ENCODE peak calls at places on chromosomes 12 and 14, in six cellular contexts. V, P, G, H, N and I are unnamed samples.

GRCh38 chr12:120687570-120688289 is 781 bp downstream of the MLEC start:
- DNase-seq in P (peak), H (no peak), G (no peak), N (peak), V (peak), I (no peak)

GRCh38 chr14:103854017-103854808 is 6.8 kb upstream of the PPP1R13B start:
- DNase-seq in V (no peak), G (no peak), P (no peak), H (no peak), N (no peak), I (no peak)

GRCh38 chr14:97359391-97359790 is 562.2 kb downstream of the VRK1 start:
- DNase-seq in N (no peak), V (no peak), H (no peak), G (no peak), P (no peak), I (no peak)

GRCh38 chr12:96397756-96398421 is 2.4 kb downstream of the CDK17 start:
- DNase-seq in G (no peak), V (peak), H (no peak), N (no peak), P (no peak), I (no peak)

GRCh38 chr14:75200451-75200850 is 24.0 kb upstream of the TMED10 start:
- DNase-seq in N (no peak), V (no peak), G (no peak), P (no peak), H (no peak), I (no peak)

GRCh38 chr14:94110552-94111181 is at the start of gene IFI27:
- DNase-seq in P (peak), H (peak), N (no peak), V (peak), G (peak), I (no peak)

GRCh38 chr14:30272848-30273563 is 286.0 kb upstream of the G2E3 start:
- DNase-seq in G (no peak), P (no peak), N (no peak), H (no peak), V (no peak), I (no peak)

GRCh38 chr14:26595922-26596721 is 1.7 kb downstream of the NOVA1 start:
- DNase-seq in H (no peak), N (no peak), P (no peak), G (no peak), V (peak), I (no peak)

GRCh38 chr14:85273952-85274351 is 256.0 kb upstream of the FLRT2 start:
- DNase-seq in G (no peak), P (no peak), H (no peak), V (no peak), N (no peak), I (no peak)

GRCh38 chr12:78746001-78746400 is 118.6 kb upstream of the SYT1 start:
- DNase-seq in P (no peak), V (no peak), H (no peak), G (no peak), N (no peak), I (no peak)

GRCh38 chr12:75816892-75817291 is 214.7 kb downstream of the PHLDA1 start:
- DNase-seq in H (no peak), V (peak), P (peak), N (no peak), G (no peak), I (no peak)

GRCh38 chr14:98056946-98057345 is 1215.1 kb downstream of the BCL11B start:
- DNase-seq in V (no peak), P (no peak), H (no peak), N (no peak), G (no peak), I (no peak)

GRCh38 chr12:48296586-48297396 is 53.9 kb downstream of the ZNF641 start:
- DNase-seq in G (no peak), H (peak), V (peak), N (peak), P (peak), I (no peak)

GRCh38 chr12:122789637-122790036 is 15.3 kb downstream of the CCDC62 start:
- DNase-seq in V (no peak), H (no peak), N (no peak), P (peak), G (no peak), I (no peak)

GRCh38 chr14:102221026-102221425 is 81.3 kb downstream of the WDR20 start:
- DNase-seq in G (no peak), N (no peak), P (no peak), H (no peak), V (peak), I (no peak)

GRCh38 chr12:110689002-110689600 is at the start of gene HVCN1:
- DNase-seq in P (peak), H (peak), G (no peak), N (peak), V (no peak), I (peak)

GRCh38 chr12:65335021-65335714 is 56.7 kb downstream of the MSRB3 start:
- DNase-seq in H (no peak), P (no peak), G (no peak), N (no peak), V (peak), I (no peak)

GRCh38 chr12:95637471-95638155 is 86.3 kb upstream of the USP44 start:
- DNase-seq in H (no peak), P (no peak), V (peak), G (no peak), N (no peak), I (no peak)

GRCh38 chr14:89242871-89243270 is 174.2 kb downstream of the FOXN3 start:
- DNase-seq in V (no peak), G (no peak), H (no peak), N (no peak), P (no peak), I (no peak)

GRCh38 chr14:65709576-65709975 is 297.0 kb downstream of the FUT8 start:
- DNase-seq in G (no peak), V (peak), P (no peak), N (no peak), H (no peak), I (no peak)

GRCh38 chr12:30820406-30820946 is 65.7 kb upstream of the CAPRIN2 start:
- DNase-seq in V (no peak), G (no peak), H (no peak), P (no peak), N (no peak), I (no peak)

GRCh38 chr12:54555670-54556257 is 6.4 kb downstream of the PDE1B start:
- DNase-seq in H (no peak), N (no peak), V (no peak), P (no peak), G (no peak), I (no peak)

GRCh38 chr14:55832122-55832911 is 252.3 kb downstream of the KTN1 start:
- DNase-seq in V (peak), P (no peak), H (no peak), N (no peak), G (no peak), I (no peak)

GRCh38 chr14:92325835-92326234 is 2.9 kb downstream of the SLC24A4 start:
- DNase-seq in G (no peak), H (no peak), P (peak), V (no peak), N (no peak), I (no peak)

GRCh38 chr12:68559984-68560822 is 50.5 kb upstream of the RAP1B start:
- DNase-seq in V (no peak), H (peak), G (no peak), P (peak), N (no peak), I (no peak)

GRCh38 chr14:75223664-75224154 is 47.3 kb upstream of the TMED10 start:
- DNase-seq in N (no peak), H (peak), P (peak), G (no peak), V (no peak), I (no peak)

GRCh38 chr14:96584199-96584906 is 82.2 kb downstream of the PAPOLA start:
- DNase-seq in H (no peak), V (peak), G (peak), P (peak), N (no peak), I (no peak)

GRCh38 chr12:122875590-122876220 is 20.2 kb downstream of the VPS37B start:
- DNase-seq in N (no peak), P (no peak), G (no peak), H (no peak), V (no peak), I (peak)

GRCh38 chr12:43786899-43787693 is 19.0 kb downstream of the TWF1 start:
- DNase-seq in H (no peak), P (no peak), N (no peak), V (peak), G (no peak), I (no peak)

GRCh38 chr14:105148604-105149145 is 19.9 kb downstream of the JAG2 start:
- DNase-seq in G (no peak), H (peak), N (no peak), V (no peak), P (no peak), I (no peak)

GRCh38 chr14:50943943-50944646 is at the start of gene PYGL:
- DNase-seq in G (no peak), N (no peak), V (peak), P (peak), H (peak), I (peak)

GRCh38 chr12:62021808-62022207 is 238.4 kb upstream of the USP15 start:
- DNase-seq in P (peak), G (no peak), N (no peak), H (no peak), V (no peak), I (no peak)

DNA sequence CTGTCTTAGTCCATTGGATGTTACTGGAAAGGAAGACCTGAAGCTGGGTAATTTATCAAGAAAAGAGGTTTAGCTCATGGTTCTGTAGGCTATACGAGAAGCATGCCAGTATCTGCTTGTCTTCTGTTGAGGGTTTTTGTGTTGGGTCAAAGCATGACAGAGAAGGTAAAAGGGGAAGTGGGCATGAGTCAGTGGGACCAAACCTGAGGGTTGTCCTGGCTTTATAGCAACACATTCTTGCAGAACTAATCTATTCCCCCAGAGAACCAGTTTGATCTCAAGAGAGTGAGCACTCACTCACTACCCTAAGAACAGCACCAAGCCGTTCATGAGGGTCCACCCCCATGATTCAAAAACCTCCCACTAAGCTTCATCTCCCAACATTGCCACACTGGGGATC is 19.0 kb upstream of the KRAS start:
- DNase-seq in G (no peak), V (peak), H (no peak), P (no peak), N (no peak), I (no peak)
- TF ChIP-seq CTCF in G (no peak), V (no peak), H (no peak), P (no peak), N (no peak), I (no peak)

DNA sequence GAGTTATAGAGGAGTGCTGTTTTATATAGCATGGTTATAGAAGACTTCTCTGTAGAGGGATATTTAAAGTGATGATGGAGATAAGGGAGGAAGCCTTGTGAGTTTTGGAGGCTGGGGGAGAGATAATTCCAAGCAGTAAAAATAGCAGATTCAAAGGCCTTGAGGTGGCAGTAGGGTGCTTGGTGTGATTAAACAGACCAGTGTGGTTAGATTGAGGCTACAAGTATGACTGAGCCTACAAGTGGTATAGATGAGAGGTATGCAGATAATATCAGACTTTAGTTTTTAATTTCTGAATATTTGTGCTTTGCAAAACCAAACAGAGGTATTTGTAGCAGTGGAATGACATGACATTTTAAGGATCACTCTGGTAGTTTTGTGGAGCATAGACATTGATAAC is 20.3 kb downstream of the FANCM start:
- DNase-seq in P (no peak), N (no peak), G (no peak), V (peak), H (no peak), I (no peak)
- TF ChIP-seq CTCF in P (no peak), N (no peak), G (no peak), V (no peak), H (no peak), I (no peak)

GRCh38 chr14:63852817-63853730 is at the start of gene SYNE2:
- DNase-seq in N (peak), H (peak), V (peak), G (peak), P (peak), I (peak)
- TF ChIP-seq CTCF in N (no peak), H (peak), V (no peak), G (peak), P (no peak), I (no peak)

DNA sequence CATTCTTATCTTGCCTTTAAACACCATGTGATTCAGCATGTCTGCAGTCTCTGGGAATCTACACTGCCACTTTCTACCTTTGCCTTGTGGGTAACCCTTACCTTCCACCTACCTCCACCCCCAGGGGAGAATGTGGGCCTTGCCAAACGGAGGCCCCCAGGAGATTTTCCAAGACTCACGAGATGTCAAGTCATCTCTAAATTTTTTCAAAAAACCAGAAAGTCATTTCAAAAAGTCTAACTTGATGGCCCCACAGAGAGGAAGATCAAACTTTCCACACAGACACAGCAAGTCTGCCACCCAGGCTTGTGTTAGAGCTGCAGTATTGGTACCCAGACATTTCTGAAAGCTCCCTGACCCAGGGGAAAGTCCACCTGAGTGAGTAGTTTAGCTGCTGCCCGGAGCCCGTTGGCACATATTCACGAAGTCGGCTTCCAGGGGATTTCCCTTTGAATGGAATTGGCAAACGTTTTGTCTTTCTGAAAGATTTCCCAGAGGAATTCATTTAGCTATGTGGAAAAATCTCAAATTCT is 4.6 kb upstream of the PSMA6 start:
- DNase-seq in G (no peak), H (no peak), P (peak), N (no peak), V (peak), I (no peak)
- TF ChIP-seq CTCF in G (no peak), H (no peak), P (no peak), N (no peak), V (no peak), I (no peak)

DNA sequence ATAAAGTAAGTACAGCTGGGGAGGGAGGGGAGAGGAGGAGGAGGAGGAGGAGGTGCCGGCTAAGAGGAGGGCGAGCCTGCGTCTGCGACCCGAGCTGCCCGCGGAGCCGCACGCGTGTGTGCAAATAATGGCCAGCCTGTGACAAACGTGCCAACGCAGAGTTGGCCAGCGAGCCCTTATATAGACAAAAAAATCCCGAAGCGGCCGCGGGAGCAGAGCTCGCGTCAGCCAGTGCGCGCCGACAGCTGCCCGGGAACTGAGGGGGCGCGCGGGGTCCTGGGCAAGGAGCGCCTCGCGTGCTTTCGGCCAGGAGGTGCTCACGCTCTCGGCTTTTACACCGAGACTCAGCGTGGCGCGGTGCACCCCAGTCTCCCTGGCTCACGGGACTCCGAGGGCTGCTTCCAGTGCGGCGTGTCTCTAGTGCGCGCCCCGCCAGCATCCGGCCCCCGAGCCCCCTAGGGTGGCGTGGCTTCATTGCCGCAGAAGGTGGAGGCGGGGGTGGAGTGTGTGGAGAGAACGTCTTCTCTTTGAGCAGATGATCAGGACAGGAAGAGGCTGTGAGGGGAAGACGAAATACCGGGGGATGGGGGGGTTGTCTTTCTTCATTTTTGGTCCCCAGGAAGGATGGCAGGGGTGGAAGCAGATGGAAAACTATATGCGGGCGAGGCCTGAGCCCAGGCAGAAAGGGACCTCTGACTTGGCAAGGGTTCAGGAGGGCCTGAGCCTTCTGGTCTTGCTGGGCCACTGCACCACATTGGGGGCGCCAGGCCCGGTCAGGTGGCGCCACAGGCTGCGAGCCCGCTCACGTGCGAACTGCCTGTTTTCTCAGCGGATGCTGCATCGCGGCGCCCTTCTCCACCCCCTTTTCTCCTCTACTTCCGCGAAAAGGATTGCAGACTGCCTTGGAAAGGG is 659 bp downstream of the SLC16A7 start:
- DNase-seq in H (peak), V (peak), G (peak), N (peak), P (no peak), I (peak)
- TF ChIP-seq CTCF in H (no peak), V (no peak), G (no peak), N (no peak), P (no peak), I (no peak)